ENCODE peak calls at places on chromosome X, in four cellular contexts. H is dorsolateral prefrontal cortex, V is IMR-90, J is CD14-positive monocyte. Z is an unnamed sample.

GRCh38 chrX:65035451-65035779 is 59.2 kb upstream of the ZC4H2 start:
- DNase-seq in J (no peak), V (peak; percentile 21), H (no peak), Z (peak; percentile 37)

GRCh38 chrX:148600131-148600530 is 99.7 kb downstream of the AFF2 start:
- DNase-seq in H (no peak), V (no peak), J (no peak), Z (no peak)

GRCh38 chrX:46577116-46578005 is 3.8 kb downstream of the CHST7 start:
- DNase-seq in V (peak; percentile 75), J (no peak), H (no peak), Z (no peak)

GRCh38 chrX:71269801-71270395 is 13.5 kb upstream of the NONO start:
- DNase-seq in V (no peak), H (no peak), J (no peak), Z (no peak)

GRCh38 chrX:44480591-44480990 is 62.1 kb downstream of the FUNDC1 start:
- DNase-seq in H (no peak), J (no peak), V (no peak), Z (no peak)

GRCh38 chrX:121562616-121563015 is 515.2 kb downstream of the GLUD2 start:
- DNase-seq in H (no peak), V (no peak), J (no peak), Z (no peak)

GRCh38 chrX:19739683-19740082 is 147.7 kb downstream of the SH3KBP1 start:
- DNase-seq in V (peak; percentile 73), J (peak; percentile 63), H (no peak), Z (peak; percentile 60)

GRCh38 chrX:87900320-87900908 is 382.8 kb downstream of the KLHL4 start:
- DNase-seq in J (no peak), V (no peak), H (no peak), Z (no peak)

GRCh38 chrX:42107495-42108139 is 184.3 kb upstream of the CASK start:
- DNase-seq in H (no peak), V (no peak), J (no peak), Z (no peak)

GRCh38 chrX:56503941-56504673 is 59.3 kb upstream of the UBQLN2 start:
- DNase-seq in J (no peak), H (no peak), V (no peak), Z (no peak)

GRCh38 chrX:3142259-3143042 is 101.2 kb downstream of the ARSF start:
- DNase-seq in H (no peak), V (no peak), J (no peak), Z (no peak)

GRCh38 chrX:50211510-50211909 is 6.9 kb downstream of the CCNB3 start:
- DNase-seq in V (peak; percentile 4), H (no peak), J (no peak), Z (no peak)

GRCh38 chrX:47560179-47560830 is 700 bp upstream of the ARAF start:
- DNase-seq in H (no peak), V (peak; percentile 34), J (no peak), Z (no peak)

GRCh38 chrX:54043084-54043483 is 1.2 kb downstream of the PHF8 start:
- DNase-seq in V (no peak), J (no peak), H (no peak), Z (no peak)

GRCh38 chrX:40437348-40437747 is 143.4 kb upstream of the ATP6AP2 start:
- DNase-seq in J (no peak), V (no peak), H (no peak), Z (no peak)

GRCh38 chrX:49879656-49880277 is 483 bp downstream of the USP27X start:
- DNase-seq in V (peak; percentile 1), H (no peak), J (no peak), Z (no peak)

GRCh38 chrX:97846228-97846627 is 962.5 kb downstream of the RPA4 start:
- DNase-seq in V (no peak), H (no peak), J (no peak), Z (no peak)

GRCh38 chrX:75957107-75957610 is 172.1 kb upstream of the MAGEE2 start:
- DNase-seq in V (no peak), J (no peak), H (no peak), Z (no peak)

GRCh38 chrX:53072418-53073114 is 9.6 kb upstream of the TSPYL2 start:
- DNase-seq in J (no peak), V (no peak), H (no peak), Z (no peak)

GRCh38 chrX:16610121-16610565 is 39.8 kb upstream of the S100G start:
- DNase-seq in J (no peak), V (peak; percentile 74), H (no peak), Z (peak; percentile 72)

GRCh38 chrX:136199365-136199764 is 51.8 kb downstream of the MAP7D3 start:
- DNase-seq in J (no peak), V (peak; percentile 69), H (no peak), Z (peak; percentile 56)

GRCh38 chrX:53184836-53185235 is 40.2 kb downstream of the KDM5C start:
- DNase-seq in V (peak; percentile 65), H (no peak), J (no peak), Z (peak; percentile 2)

GRCh38 chrX:45266456-45266855 is 65.8 kb upstream of the DIPK2B start:
- DNase-seq in H (no peak), J (no peak), V (no peak), Z (no peak)

GRCh38 chrX:124212622-124213021 is 119.8 kb upstream of the TEX13D start:
- DNase-seq in H (no peak), V (no peak), J (no peak), Z (no peak)

GRCh38 chrX:7149421-7149820 is 1.5 kb upstream of the PUDP start:
- DNase-seq in J (no peak), V (no peak), H (no peak), Z (no peak)

DNA sequence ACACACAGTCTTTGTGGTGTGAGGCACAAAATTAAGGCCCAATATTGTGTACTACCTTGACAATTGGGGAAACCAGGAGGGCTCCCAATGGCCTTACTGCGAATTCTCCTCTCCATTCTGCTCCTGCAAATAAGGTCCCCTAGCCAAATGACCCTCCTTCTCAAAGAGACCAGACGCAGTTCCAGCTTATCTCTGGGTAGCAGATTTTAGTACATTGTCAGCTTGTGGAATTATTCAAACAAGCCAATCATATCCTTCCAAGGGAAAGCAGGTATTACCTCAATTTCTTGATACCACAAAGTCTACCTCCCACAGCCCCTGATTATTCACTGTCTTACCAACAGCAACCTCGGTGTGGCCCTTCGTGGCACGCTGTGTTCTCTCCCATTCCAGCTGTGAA is 7.8 kb upstream of the ZBTB33 start:
- DNase-seq in J (no peak), V (no peak), H (no peak), Z (no peak)
- TF ChIP-seq CTCF in J (no peak), V (no peak), H (no peak), Z (no peak)

DNA sequence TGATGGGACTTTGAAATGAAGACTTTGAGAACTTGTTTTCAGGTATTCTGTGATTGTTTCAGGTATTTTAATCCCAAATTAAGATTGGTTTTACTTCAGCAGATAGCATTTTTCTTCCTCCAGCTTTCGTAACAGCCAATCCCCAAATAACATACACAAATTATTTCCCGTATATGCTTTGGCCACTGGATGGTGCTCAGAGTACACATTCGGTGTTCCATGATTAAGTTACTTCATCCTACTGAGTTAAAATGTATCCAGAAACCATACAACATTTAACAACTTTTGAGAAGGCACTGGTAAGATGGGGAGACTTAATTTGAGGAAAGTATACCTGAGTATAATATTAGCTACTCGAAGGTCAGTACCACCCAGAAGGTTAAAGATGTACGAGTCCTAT is 233.4 kb upstream of the FAM47A start:
- DNase-seq in V (peak; percentile 3), H (no peak), J (no peak), Z (no peak)
- TF ChIP-seq CTCF in V (peak; percentile 37), H (no peak), J (no peak), Z (peak; percentile 53)

DNA sequence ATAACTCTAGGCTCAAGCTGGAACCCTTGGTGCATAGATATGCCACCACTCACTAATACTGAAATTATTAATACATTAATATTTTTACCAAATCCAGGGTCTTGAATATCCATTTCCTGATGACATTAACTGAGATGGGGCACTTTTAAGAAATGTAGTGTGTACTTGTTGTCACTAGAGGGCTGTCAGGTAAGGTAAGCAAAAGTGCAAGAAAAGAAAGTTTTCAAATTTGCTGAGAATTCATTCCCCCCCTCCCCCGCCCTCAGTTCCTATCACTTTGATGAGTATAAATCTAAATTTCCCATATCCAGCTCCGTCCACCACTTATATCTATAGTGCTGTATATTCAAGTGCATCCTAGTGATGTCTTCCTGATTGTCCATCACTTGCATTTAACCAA is 20.5 kb upstream of the WDR44 start:
- DNase-seq in V (no peak), H (no peak), J (no peak), Z (no peak)
- TF ChIP-seq CTCF in V (peak; percentile 14), H (peak; percentile 8), J (no peak), Z (peak; percentile 13)

DNA sequence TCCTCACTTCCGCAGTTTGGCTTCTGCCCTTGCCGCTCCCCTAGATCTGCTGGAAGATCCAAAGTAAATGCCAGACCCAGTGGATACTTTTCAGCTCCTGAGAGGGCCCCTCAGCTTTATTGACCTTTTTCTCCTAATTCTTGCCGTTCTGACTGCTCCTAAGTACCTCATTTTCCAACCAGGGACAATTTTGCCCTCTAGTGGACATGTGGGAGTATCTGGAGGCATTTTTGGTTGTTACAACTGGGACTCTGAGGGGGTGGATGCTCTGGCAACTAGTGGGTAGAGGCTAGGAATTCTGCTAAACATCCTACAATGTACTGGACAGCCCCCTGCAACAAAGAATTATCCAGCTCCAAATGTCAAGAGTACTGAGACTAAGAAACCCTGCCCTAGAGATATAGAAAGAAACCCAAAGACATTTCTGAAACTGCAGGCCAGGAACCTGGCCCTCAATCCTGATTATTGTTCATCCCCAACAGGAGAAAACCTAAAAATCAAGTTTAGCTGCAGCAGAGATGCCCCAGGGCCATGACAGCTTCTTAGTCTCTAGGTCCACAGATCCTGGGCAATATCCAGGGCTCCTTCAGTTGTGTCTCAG is 3.4 kb downstream of the TEX13B start:
- DNase-seq in V (peak; percentile 19), J (no peak), H (no peak), Z (peak; percentile 14)
- TF ChIP-seq CTCF in V (peak; percentile 41), J (peak; percentile 17), H (peak; percentile 31), Z (peak; percentile 60)

GRCh38 chrX:119659522-119659921 is 33.4 kb downstream of the SEPTIN6 start:
- DNase-seq in V (no peak), J (no peak), H (no peak), Z (no peak)

GRCh38 chrX:119655125-119655524 is 37.8 kb downstream of the SEPTIN6 start:
- DNase-seq in J (peak; percentile 66), H (no peak), V (peak; percentile 88), Z (peak; percentile 90)

GRCh38 chrX:119648421-119648775 is 42.2 kb upstream of the NKRF start:
- DNase-seq in H (no peak), V (no peak), J (no peak), Z (no peak)

GRCh38 chrX:119654112-119654531 is 38.8 kb downstream of the SEPTIN6 start:
- DNase-seq in J (no peak), V (peak; percentile 54), H (no peak), Z (peak; percentile 50)
- TF ChIP-seq CTCF in J (no peak), V (peak; percentile 25), H (no peak), Z (no peak)

DNA sequence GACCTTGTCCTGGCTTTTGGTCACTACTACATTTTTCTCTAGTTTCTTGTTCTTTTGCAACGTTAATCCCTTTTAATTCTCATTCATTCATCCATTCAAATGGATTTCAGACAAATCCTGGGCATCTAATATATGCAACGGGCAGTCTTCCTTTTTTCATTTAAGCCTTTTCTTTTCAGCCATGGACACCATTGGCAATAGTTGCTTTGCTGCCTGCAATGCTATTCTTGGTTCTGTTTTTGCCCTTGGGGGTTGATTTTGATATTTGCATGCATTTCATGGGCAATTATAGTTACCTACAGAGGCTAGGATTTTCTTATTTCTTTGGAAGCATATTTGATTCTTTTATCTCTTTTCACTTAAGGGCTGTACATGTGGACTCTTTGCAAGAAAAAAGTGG is 180.5 kb upstream of the ARX start:
- DNase-seq in J (no peak), H (no peak), V (no peak), Z (no peak)
- TF ChIP-seq CTCF in J (no peak), H (no peak), V (no peak), Z (no peak)

GRCh38 chrX:31279359-31279758 is 207.5 kb upstream of the FTHL17 start:
- DNase-seq in J (no peak), V (peak; percentile 26), H (no peak), Z (no peak)
- TF ChIP-seq CTCF in J (no peak), V (peak; percentile 19), H (peak; percentile 13), Z (peak; percentile 25)